ENCODE peak calls at places on chromosomes 11 and 22, in six cellular contexts. Q is LHCN-M2; E is left colon; K is SJSA1; F is stimulated activated CD8-positive, alpha-beta memory T cell treated with anti-CD3 and anti-CD28 coated beads, Interleukin-2, amount 100 ng/mL, for 48 hours; U is lower leg skin. B is an unnamed sample.

GRCh38 chr22:40414838-40415505 is 44.6 kb downstream of the SGSM3 start:
- DNase-seq in Q (no peak), E (no peak), K (no peak), F (no peak), U (no peak), B (no peak)

GRCh38 chr22:37345863-37346514 is 63.7 kb downstream of the CYTH4 start:
- DNase-seq in Q (peak; percentile 77), E (peak; percentile 40), K (peak; percentile 55), F (no peak), U (no peak), B (no peak)

GRCh38 chr11:16804104-16804947 is 65.9 kb downstream of the C11orf58 start:
- DNase-seq in Q (no peak), E (peak; percentile 68), K (no peak), F (no peak), U (no peak), B (no peak)

GRCh38 chr22:39610766-39611165 is 40.2 kb downstream of the CACNA1I start:
- DNase-seq in Q (no peak), E (no peak), K (no peak), F (no peak), U (no peak), B (no peak)

GRCh38 chr11:62398011-62398994 is 20.5 kb upstream of the SCGB1A1 start:
- DNase-seq in Q (peak; percentile 72), E (no peak), K (no peak), F (no peak), U (no peak), B (no peak)

GRCh38 chr11:36622431-36623136 is 24.5 kb upstream of the RAG2 start:
- DNase-seq in Q (peak; percentile 28), E (no peak), K (no peak), F (no peak), U (no peak), B (no peak)

GRCh38 chr22:49345896-49346295 is 481.8 kb downstream of the BRD1 start:
- DNase-seq in Q (no peak), E (no peak), K (no peak), F (no peak), U (no peak), B (no peak)

GRCh38 chr22:41928416-41929157 is 2.0 kb upstream of the TNFRSF13C start:
- DNase-seq in Q (no peak), E (no peak), K (no peak), F (no peak), U (no peak), B (no peak)

GRCh38 chr11:77175869-77176539 is 48.0 kb downstream of the MYO7A start:
- DNase-seq in Q (peak; percentile 24), E (no peak), K (no peak), F (no peak), U (peak; percentile 39), B (no peak)

GRCh38 chr11:45300715-45301114 is 14.6 kb upstream of the SYT13 start:
- DNase-seq in Q (no peak), E (no peak), K (no peak), F (no peak), U (no peak), B (no peak)

GRCh38 chr11:44939673-44940072 is 11.0 kb downstream of the TP53I11 start:
- DNase-seq in Q (no peak), E (no peak), K (no peak), F (no peak), U (no peak), B (no peak)

GRCh38 chr22:30246962-30247376 is 410 bp upstream of the LIF start:
- DNase-seq in Q (no peak), E (peak; percentile 78), K (no peak), F (no peak), U (no peak), B (no peak)

GRCh38 chr11:78574386-78575381 is at the start of gene NARS2:
- DNase-seq in Q (peak; percentile 98), E (peak; percentile 97), K (peak; percentile 82), F (peak; percentile 97), U (peak; percentile 98), B (peak; percentile 95)

GRCh38 chr22:45280583-45280972 is 4.2 kb upstream of the UPK3A start:
- DNase-seq in Q (no peak), E (no peak), K (no peak), F (no peak), U (no peak), B (no peak)

GRCh38 chr22:29216011-29216872 is 10.5 kb downstream of the EMID1 start:
- DNase-seq in Q (no peak), E (no peak), K (no peak), F (no peak), U (no peak), B (no peak)

GRCh38 chr11:134466035-134466908 is 54.2 kb upstream of the B3GAT1 start:
- DNase-seq in Q (no peak), E (peak; percentile 77), K (no peak), F (no peak), U (no peak), B (no peak)

GRCh38 chr11:77411238-77411637 is 62.7 kb downstream of the PAK1 start:
- DNase-seq in Q (no peak), E (peak; percentile 46), K (no peak), F (peak; percentile 5), U (peak; percentile 26), B (no peak)

GRCh38 chr11:69891421-69892236 is 72.4 kb upstream of the FGF3 start:
- DNase-seq in Q (no peak), E (peak; percentile 87), K (peak; percentile 92), F (no peak), U (no peak), B (no peak)

GRCh38 chr11:126702987-126703386 is 297.6 kb downstream of the KIRREL3 start:
- DNase-seq in Q (no peak), E (no peak), K (no peak), F (no peak), U (no peak), B (no peak)

GRCh38 chr22:24247011-24247507 is 2.2 kb upstream of the GGT5 start:
- DNase-seq in Q (peak; percentile 14), E (no peak), K (no peak), F (no peak), U (no peak), B (no peak)

GRCh38 chr11:134939905-134940304 is 527.9 kb upstream of the B3GAT1 start:
- DNase-seq in Q (no peak), E (no peak), K (no peak), F (no peak), U (no peak), B (no peak)

GRCh38 chr22:29994941-29995340 is 85.3 kb upstream of the HORMAD2 start:
- DNase-seq in Q (peak; percentile 26), E (no peak), K (no peak), F (no peak), U (no peak), B (no peak)

GRCh38 chr22:44646668-44647067 is 55.3 kb upstream of the PRR5 start:
- DNase-seq in Q (no peak), E (no peak), K (no peak), F (no peak), U (no peak), B (no peak)

GRCh38 chr11:103109818-103110388 is 677 bp downstream of the DYNC2H1 start:
- DNase-seq in Q (peak; percentile 33), E (no peak), K (no peak), F (no peak), U (no peak), B (no peak)

GRCh38 chr11:74870485-74870884 is 78.4 kb downstream of the XRRA1 start:
- DNase-seq in Q (peak; percentile 34), E (no peak), K (no peak), F (no peak), U (no peak), B (no peak)

GRCh38 chr11:7332962-7333361 is 81.3 kb downstream of the SYT9 start:
- DNase-seq in Q (no peak), E (no peak), K (no peak), F (no peak), U (no peak), B (no peak)

GRCh38 chr22:46040471-46041465 is 63.8 kb upstream of the WNT7B start:
- DNase-seq in Q (peak; percentile 74), E (no peak), K (no peak), F (no peak), U (no peak), B (no peak)

GRCh38 chr11:109641549-109641948 is 219.6 kb downstream of the C11orf87 start:
- DNase-seq in Q (peak; percentile 68), E (no peak), K (no peak), F (no peak), U (no peak), B (no peak)

GRCh38 chr11:60771146-60771545 is 14.0 kb upstream of the MS4A10 start:
- DNase-seq in Q (no peak), E (no peak), K (no peak), F (no peak), U (no peak), B (no peak)

GRCh38 chr22:17370766-17371181 is 1.5 kb downstream of the CECR2 start:
- DNase-seq in Q (no peak), E (no peak), K (no peak), F (no peak), U (no peak), B (no peak)